ENCODE peak calls at places on chromosomes 1 and 21, in six cellular contexts. D, C, Y, V, G and U are unnamed samples.

GRCh38 chr1:15337656-15338402 is 71.9 kb upstream of the EFHD2 start:
- DNase-seq in C (no peak), Y (no peak), G (peak; percentile 85), D (no peak), V (peak; percentile 70), U (peak; percentile 41)

GRCh38 chr1:172341697-172342096 is 78.8 kb upstream of the C1orf105 start:
- DNase-seq in C (no peak), Y (no peak), D (no peak), V (no peak), G (no peak), U (no peak)

GRCh38 chr21:37683396-37684114 is 232.7 kb downstream of the KCNJ6 start:
- DNase-seq in G (no peak), C (no peak), Y (no peak), D (no peak), V (no peak), U (no peak)

GRCh38 chr1:151839457-151840409 is at the start of gene C2CD4D:
- DNase-seq in G (no peak), Y (no peak), D (no peak), C (no peak), V (peak; percentile 27), U (no peak)

GRCh38 chr1:219374167-219374566 is 200.5 kb downstream of the LYPLAL1 start:
- DNase-seq in C (no peak), Y (no peak), G (peak; percentile 49), V (no peak), D (no peak), U (no peak)

GRCh38 chr1:102182603-102183260 is 186.0 kb upstream of the OLFM3 start:
- DNase-seq in C (no peak), G (no peak), D (no peak), Y (no peak), V (no peak), U (no peak)

GRCh38 chr1:178224358-178224757 is 130.5 kb downstream of the RASAL2 start:
- DNase-seq in C (no peak), Y (no peak), D (no peak), G (no peak), V (no peak), U (no peak)

GRCh38 chr21:27134513-27134912 is 167.6 kb upstream of the ADAMTS5 start:
- DNase-seq in D (no peak), C (no peak), Y (no peak), G (peak; percentile 19), V (no peak), U (no peak)

GRCh38 chr1:59194621-59195020 is 102.3 kb upstream of the FGGY start:
- DNase-seq in V (no peak), D (no peak), G (no peak), C (no peak), Y (no peak), U (no peak)

GRCh38 chr21:14584357-14585095 is 38.4 kb upstream of the SAMSN1 start:
- DNase-seq in C (no peak), D (no peak), V (no peak), Y (no peak), G (no peak), U (no peak)

GRCh38 chr1:25478633-25479032 is 47.9 kb downstream of the MACO1 start:
- DNase-seq in G (no peak), C (no peak), Y (no peak), V (no peak), D (no peak), U (no peak)

GRCh38 chr1:64956241-64956640 is 10.1 kb downstream of the JAK1 start:
- DNase-seq in Y (no peak), V (no peak), C (no peak), G (no peak), D (no peak), U (no peak)

GRCh38 chr1:228752604-228753132 is 17.4 kb downstream of the RHOU start:
- DNase-seq in V (no peak), C (no peak), Y (no peak), D (no peak), G (no peak), U (no peak)

GRCh38 chr1:26789953-26790352 is 2.2 kb downstream of the PIGV start:
- DNase-seq in Y (no peak), C (no peak), G (no peak), D (no peak), V (no peak), U (peak; percentile 65)

GRCh38 chr1:38848069-38848468 is 11.5 kb downstream of the RRAGC start:
- DNase-seq in G (no peak), Y (no peak), V (no peak), D (no peak), C (no peak), U (peak; percentile 63)

DNA sequence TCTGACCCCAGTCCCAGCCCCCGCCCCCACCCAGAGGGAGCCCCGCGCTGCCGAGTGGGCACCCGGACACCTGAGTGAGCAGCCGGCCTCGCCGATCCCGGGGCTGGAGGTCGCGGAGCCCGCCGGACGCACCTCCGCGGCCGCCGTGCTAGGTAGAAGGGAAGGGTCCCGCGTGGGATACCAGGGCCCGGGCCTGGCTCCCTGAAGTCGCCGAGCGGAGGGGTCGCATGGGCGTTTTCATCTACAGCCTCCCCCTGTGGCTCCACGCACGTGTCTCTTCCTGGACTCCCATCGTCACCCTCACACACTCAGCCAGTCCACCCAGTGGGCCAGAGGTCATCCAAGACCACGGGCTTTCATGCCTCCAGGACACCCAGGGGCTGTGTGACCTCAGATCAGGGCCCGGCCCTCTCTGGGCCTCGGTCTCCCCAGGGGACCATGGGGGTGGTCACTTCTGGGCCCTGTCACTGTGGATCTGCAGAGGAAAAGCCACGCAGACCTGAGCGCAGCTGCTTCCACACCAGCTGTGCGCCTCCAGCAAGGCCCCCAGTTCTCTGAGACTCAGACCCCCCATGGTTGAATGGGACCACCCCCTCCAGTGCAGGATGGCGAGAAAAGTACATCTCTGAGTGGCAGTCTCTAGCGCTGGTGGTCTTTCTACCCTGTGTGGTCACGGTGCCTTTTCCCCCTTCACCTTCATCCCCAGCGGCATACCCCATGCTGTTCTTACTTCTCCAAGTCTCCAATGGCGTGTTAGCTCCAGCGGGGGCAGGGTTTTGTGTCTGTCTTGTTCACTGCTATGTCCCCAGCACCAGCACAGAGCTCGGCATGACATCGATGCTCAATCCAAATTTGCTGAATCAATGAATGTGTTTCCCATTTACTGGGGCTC is 574 bp upstream of the SDC3 start:
- DNase-seq in D (no peak), G (no peak), V (no peak), Y (peak; percentile 46), C (no peak), U (peak; percentile 52)
- TF ChIP-seq POLR2A in D (no peak), G (no peak), V (no peak), Y (no peak), C (no peak), U (no peak)

GRCh38 chr21:33360281-33360680 is 35.5 kb downstream of the IFNAR1 start:
- DNase-seq in Y (no peak), C (no peak), D (no peak), V (no peak), G (peak; percentile 80), U (no peak)

GRCh38 chr21:33364830-33365229 is 38.4 kb upstream of the IFNGR2 start:
- DNase-seq in Y (no peak), D (no peak), G (no peak), V (no peak), C (no peak), U (no peak)

GRCh38 chr21:33360871-33361602 is 36.3 kb downstream of the IFNAR1 start:
- DNase-seq in V (no peak), Y (peak; percentile 83), C (peak; percentile 84), G (peak; percentile 87), D (peak; percentile 70), U (peak; percentile 80)

GRCh38 chr21:33359446-33359845 is 34.7 kb downstream of the IFNAR1 start:
- DNase-seq in V (no peak), C (no peak), G (no peak), D (no peak), Y (no peak), U (no peak)

DNA sequence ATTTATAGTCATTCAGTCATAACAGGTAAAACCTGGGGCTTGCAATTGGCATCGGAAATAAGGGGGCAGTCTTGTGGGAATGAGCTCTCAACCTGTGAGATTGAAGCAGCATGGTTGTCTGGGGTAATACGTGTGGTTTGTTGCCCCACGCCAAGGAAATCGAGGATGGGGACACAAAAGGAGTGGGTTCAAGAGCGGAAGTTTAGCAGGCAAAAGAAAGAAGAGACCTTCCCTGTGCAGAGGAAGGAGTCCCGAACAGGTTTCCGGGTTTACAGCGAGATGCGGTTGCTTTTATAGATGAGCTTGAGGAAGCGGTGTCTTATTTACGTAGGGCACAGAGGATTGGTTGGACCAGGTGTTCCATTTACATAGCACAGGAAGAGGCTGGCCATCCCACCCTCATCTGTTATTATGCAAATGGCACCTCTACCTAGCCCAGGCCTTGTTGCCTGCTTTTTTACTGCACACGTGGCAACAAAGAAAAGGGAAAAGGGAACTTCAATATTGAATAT is 37.3 kb downstream of the IFNAR1 start:
- DNase-seq in D (no peak), V (no peak), C (no peak), Y (no peak), G (no peak), U (peak; percentile 64)
- TF ChIP-seq POLR2A in D (no peak), V (no peak), C (peak; percentile 64), Y (no peak), G (no peak), U (peak; percentile 83)

GRCh38 chr21:25564349-25564948 is 42.8 kb downstream of the MRPL39 start:
- DNase-seq in G (no peak), V (no peak), C (no peak), Y (no peak), D (no peak), U (no peak)

GRCh38 chr21:25560151-25560783 is 47.0 kb downstream of the MRPL39 start:
- DNase-seq in V (no peak), Y (no peak), C (peak; percentile 42), G (no peak), D (no peak), U (peak; percentile 61)

GRCh38 chr21:25563399-25564116 is 43.7 kb downstream of the MRPL39 start:
- DNase-seq in V (no peak), Y (no peak), C (no peak), D (no peak), G (no peak), U (peak; percentile 82)

GRCh38 chr21:25562660-25563059 is 44.6 kb downstream of the MRPL39 start:
- DNase-seq in C (no peak), D (no peak), G (no peak), V (no peak), Y (no peak), U (peak; percentile 26)

DNA sequence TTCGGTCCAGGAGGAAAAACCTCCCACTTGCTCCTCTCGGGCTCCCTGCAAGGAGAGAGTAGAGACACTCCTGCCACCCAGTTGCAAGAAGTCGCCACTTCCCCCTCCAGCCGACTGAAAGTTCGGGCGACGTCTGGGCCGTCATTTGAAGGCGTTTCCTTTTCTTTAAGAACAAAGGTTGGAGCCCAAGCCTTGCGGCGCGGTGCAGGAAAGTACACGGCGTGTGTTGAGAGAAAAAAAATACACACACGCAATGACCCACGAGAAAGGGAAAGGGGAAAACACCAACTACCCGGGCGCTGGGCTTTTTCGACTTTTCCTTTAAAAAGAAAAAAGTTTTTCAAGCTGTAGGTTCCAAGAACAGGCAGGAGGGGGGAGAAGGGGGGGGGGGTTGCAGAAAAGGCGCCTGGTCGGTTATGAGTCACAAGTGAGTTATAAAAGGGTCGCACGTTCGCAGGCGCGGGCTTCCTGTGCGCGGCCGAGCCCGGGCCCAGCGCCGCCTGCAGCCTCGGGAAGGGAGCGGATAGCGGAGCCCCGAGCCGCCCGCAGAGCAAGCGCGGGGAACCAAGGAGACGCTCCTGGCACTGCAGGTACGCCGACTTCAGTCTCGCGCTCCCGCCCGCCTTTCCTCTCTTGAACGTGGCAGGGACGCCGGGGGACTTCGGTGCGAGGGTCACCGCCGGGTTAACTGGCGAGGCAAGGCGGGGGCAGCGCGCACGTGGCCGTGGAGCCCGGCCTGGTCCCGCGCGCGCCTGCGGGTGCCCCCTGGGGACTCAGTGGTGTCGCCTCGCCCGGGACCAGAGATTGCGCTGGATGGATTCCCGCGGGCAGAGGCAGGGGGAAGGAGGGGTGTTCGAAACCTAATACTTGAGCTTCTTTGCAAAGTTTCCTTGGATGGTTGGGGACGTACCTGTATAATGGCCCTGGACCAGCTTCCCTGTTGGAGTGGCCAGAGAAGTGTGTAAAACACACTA is 45.3 kb downstream of the MRPL39 start:
- DNase-seq in C (peak; percentile 62), Y (peak; percentile 67), G (peak; percentile 82), D (no peak), V (no peak), U (peak; percentile 88)
- TF ChIP-seq POLR2A in C (no peak), Y (no peak), G (peak; percentile 96), D (no peak), V (no peak), U (peak; percentile 48)

GRCh38 chr1:21532496-21532895 is 23.3 kb downstream of the ALPL start:
- DNase-seq in G (no peak), D (no peak), Y (no peak), C (no peak), V (no peak), U (no peak)
- TF ChIP-seq POLR2A in G (no peak), D (no peak), Y (no peak), C (no peak), V (no peak), U (no peak)